ENCODE peak calls at places on chromosomes 12 and 14, in five cellular contexts. One of them, this sample, is unnamed.

GRCh38 chr12:54220567-54220966 is 31.8 kb upstream of the SMUG1 start:
- DNase-seq in iris pigment epithelial cell: no peak
- DNase-seq in fibroblast of lung: no peak
- DNase-seq in tibial artery: no peak
- DNase-seq in HEK293T: no peak
- DNase-seq in this sample: no peak

GRCh38 chr14:81055971-81056370 is 100.5 kb downstream of the TSHR start:
- DNase-seq in HEK293T: no peak
- DNase-seq in tibial artery: no peak
- DNase-seq in fibroblast of lung: no peak
- DNase-seq in iris pigment epithelial cell: no peak
- DNase-seq in this sample: no peak

GRCh38 chr14:91681893-91682563 is 49.9 kb downstream of the CATSPERB start:
- DNase-seq in fibroblast of lung: no peak
- DNase-seq in tibial artery: no peak
- DNase-seq in HEK293T: no peak
- DNase-seq in iris pigment epithelial cell: no peak
- DNase-seq in this sample: no peak

GRCh38 chr14:95315579-95315978 is 4.1 kb downstream of the CLMN start:
- DNase-seq in HEK293T: no peak
- DNase-seq in iris pigment epithelial cell: no peak
- DNase-seq in fibroblast of lung: no peak
- DNase-seq in tibial artery: no peak
- DNase-seq in this sample: no peak

GRCh38 chr12:49200882-49201594 is 12.2 kb upstream of the TUBA1A start:
- DNase-seq in tibial artery: no peak
- DNase-seq in iris pigment epithelial cell: peak; percentile 92
- DNase-seq in HEK293T: no peak
- DNase-seq in fibroblast of lung: peak; percentile 88
- DNase-seq in this sample: peak; percentile 82

GRCh38 chr14:22140623-22141022 is 448.4 kb downstream of the DAD1 start:
- DNase-seq in iris pigment epithelial cell: no peak
- DNase-seq in fibroblast of lung: no peak
- DNase-seq in tibial artery: no peak
- DNase-seq in HEK293T: no peak
- DNase-seq in this sample: no peak

GRCh38 chr14:50740858-50741257 is 72.8 kb upstream of the SAV1 start:
- DNase-seq in fibroblast of lung: peak; percentile 19
- DNase-seq in tibial artery: no peak
- DNase-seq in HEK293T: no peak
- DNase-seq in iris pigment epithelial cell: peak; percentile 49
- DNase-seq in this sample: no peak

GRCh38 chr14:28707814-28708213 is 58.8 kb upstream of the FOXG1 start:
- DNase-seq in iris pigment epithelial cell: peak; percentile 88
- DNase-seq in HEK293T: no peak
- DNase-seq in tibial artery: no peak
- DNase-seq in fibroblast of lung: peak; percentile 93
- DNase-seq in this sample: no peak

GRCh38 chr14:63435204-63435603 is 108.0 kb downstream of the PPP2R5E start:
- DNase-seq in tibial artery: no peak
- DNase-seq in HEK293T: no peak
- DNase-seq in fibroblast of lung: no peak
- DNase-seq in iris pigment epithelial cell: no peak
- DNase-seq in this sample: no peak

GRCh38 chr14:58871972-58872530 is 234.3 kb downstream of the DACT1 start:
- DNase-seq in fibroblast of lung: peak; percentile 39
- DNase-seq in iris pigment epithelial cell: peak; percentile 67
- DNase-seq in HEK293T: no peak
- DNase-seq in tibial artery: no peak
- DNase-seq in this sample: no peak

GRCh38 chr12:2641761-2642160 is 153.0 kb upstream of the FKBP4 start:
- DNase-seq in HEK293T: no peak
- DNase-seq in fibroblast of lung: no peak
- DNase-seq in iris pigment epithelial cell: no peak
- DNase-seq in tibial artery: peak; percentile 5
- DNase-seq in this sample: no peak

GRCh38 chr14:36069535-36069900 is 107.0 kb downstream of the PTCSC3 start:
- DNase-seq in iris pigment epithelial cell: peak; percentile 38
- DNase-seq in fibroblast of lung: peak; percentile 55
- DNase-seq in tibial artery: no peak
- DNase-seq in HEK293T: peak; percentile 73
- DNase-seq in this sample: peak; percentile 35

GRCh38 chr12:116920939-116921338 is 10.2 kb downstream of the FBXW8 start:
- DNase-seq in HEK293T: no peak
- DNase-seq in tibial artery: no peak
- DNase-seq in fibroblast of lung: no peak
- DNase-seq in iris pigment epithelial cell: no peak
- DNase-seq in this sample: no peak

GRCh38 chr12:66189476-66189823 is 436 bp downstream of the IRAK3 start:
- DNase-seq in fibroblast of lung: no peak
- DNase-seq in tibial artery: no peak
- DNase-seq in HEK293T: no peak
- DNase-seq in iris pigment epithelial cell: no peak
- DNase-seq in this sample: no peak

GRCh38 chr14:64232095-64232830 is 61.9 kb downstream of the ESR2 start:
- DNase-seq in fibroblast of lung: peak; percentile 92
- DNase-seq in iris pigment epithelial cell: peak; percentile 92
- DNase-seq in HEK293T: no peak
- DNase-seq in tibial artery: no peak
- DNase-seq in this sample: no peak

GRCh38 chr14:49427117-49427516 is 159.1 kb downstream of the RPS29 start:
- DNase-seq in iris pigment epithelial cell: no peak
- DNase-seq in tibial artery: no peak
- DNase-seq in HEK293T: no peak
- DNase-seq in fibroblast of lung: no peak
- DNase-seq in this sample: no peak

GRCh38 chr12:88420460-88420859 is 159.8 kb downstream of the KITLG start:
- DNase-seq in fibroblast of lung: peak; percentile 90
- DNase-seq in tibial artery: no peak
- DNase-seq in iris pigment epithelial cell: peak; percentile 91
- DNase-seq in HEK293T: no peak
- DNase-seq in this sample: peak; percentile 74

GRCh38 chr12:18250313-18250916 is 10.9 kb upstream of the PIK3C2G start:
- DNase-seq in tibial artery: no peak
- DNase-seq in iris pigment epithelial cell: peak; percentile 71
- DNase-seq in HEK293T: peak; percentile 37
- DNase-seq in fibroblast of lung: peak; percentile 60
- DNase-seq in this sample: peak; percentile 56

GRCh38 chr14:99389171-99389826 is 91.4 kb downstream of the SETD3 start:
- DNase-seq in fibroblast of lung: peak; percentile 21
- DNase-seq in iris pigment epithelial cell: peak; percentile 37
- DNase-seq in tibial artery: no peak
- DNase-seq in HEK293T: peak; percentile 76
- DNase-seq in this sample: peak; percentile 61

GRCh38 chr12:101854747-101855146 is 22.6 kb upstream of the DRAM1 start:
- DNase-seq in iris pigment epithelial cell: no peak
- DNase-seq in tibial artery: no peak
- DNase-seq in fibroblast of lung: no peak
- DNase-seq in HEK293T: no peak
- DNase-seq in this sample: no peak

GRCh38 chr12:2824541-2824940 is 10.3 kb downstream of the NRIP2 start:
- DNase-seq in iris pigment epithelial cell: peak; percentile 39
- DNase-seq in tibial artery: no peak
- DNase-seq in HEK293T: no peak
- DNase-seq in fibroblast of lung: peak; percentile 70
- DNase-seq in this sample: no peak

GRCh38 chr14:77372304-77372841 is 4.5 kb downstream of the TMED8 start:
- DNase-seq in fibroblast of lung: peak; percentile 86
- DNase-seq in iris pigment epithelial cell: peak; percentile 79
- DNase-seq in tibial artery: no peak
- DNase-seq in HEK293T: no peak
- DNase-seq in this sample: peak; percentile 50

GRCh38 chr14:89237923-89238529 is 179.0 kb downstream of the FOXN3 start:
- DNase-seq in iris pigment epithelial cell: peak; percentile 26
- DNase-seq in tibial artery: no peak
- DNase-seq in fibroblast of lung: no peak
- DNase-seq in HEK293T: peak; percentile 13
- DNase-seq in this sample: no peak

GRCh38 chr12:5964913-5965900 is 20.1 kb upstream of the ANO2 start:
- DNase-seq in tibial artery: no peak
- DNase-seq in iris pigment epithelial cell: no peak
- DNase-seq in fibroblast of lung: no peak
- DNase-seq in HEK293T: no peak
- DNase-seq in this sample: no peak

GRCh38 chr14:105117710-105118385 is 50.7 kb downstream of the JAG2 start:
- DNase-seq in HEK293T: no peak
- DNase-seq in fibroblast of lung: no peak
- DNase-seq in iris pigment epithelial cell: no peak
- DNase-seq in tibial artery: no peak
- DNase-seq in this sample: no peak

GRCh38 chr14:72710212-72710611 is 183.7 kb downstream of the DPF3 start:
- DNase-seq in fibroblast of lung: no peak
- DNase-seq in iris pigment epithelial cell: no peak
- DNase-seq in tibial artery: no peak
- DNase-seq in HEK293T: no peak
- DNase-seq in this sample: no peak

GRCh38 chr12:65496617-65497016 is 218.1 kb downstream of the MSRB3 start:
- DNase-seq in tibial artery: no peak
- DNase-seq in fibroblast of lung: no peak
- DNase-seq in HEK293T: no peak
- DNase-seq in iris pigment epithelial cell: peak; percentile 78
- DNase-seq in this sample: no peak

GRCh38 chr12:14913381-14913781 is 25.0 kb downstream of the ERP27 start:
- DNase-seq in tibial artery: peak; percentile 31
- DNase-seq in HEK293T: no peak
- DNase-seq in iris pigment epithelial cell: no peak
- DNase-seq in fibroblast of lung: peak; percentile 19
- DNase-seq in this sample: peak; percentile 77

GRCh38 chr12:102444093-102444492 is 36.3 kb downstream of the IGF1 start:
- DNase-seq in iris pigment epithelial cell: no peak
- DNase-seq in HEK293T: no peak
- DNase-seq in fibroblast of lung: no peak
- DNase-seq in tibial artery: no peak
- DNase-seq in this sample: no peak

GRCh38 chr12:117042171-117042809 is 56.9 kb downstream of the TESC start:
- DNase-seq in HEK293T: no peak
- DNase-seq in fibroblast of lung: peak; percentile 15
- DNase-seq in iris pigment epithelial cell: peak; percentile 23
- DNase-seq in tibial artery: no peak
- DNase-seq in this sample: no peak

GRCh38 chr12:55965941-55966407 is at the start of gene PMEL:
- DNase-seq in fibroblast of lung: no peak
- DNase-seq in tibial artery: no peak
- DNase-seq in HEK293T: no peak
- DNase-seq in iris pigment epithelial cell: peak; percentile 10
- DNase-seq in this sample: peak; percentile 40

GRCh38 chr14:104135121-104135903 is 3.1 kb upstream of the KIF26A start:
- DNase-seq in iris pigment epithelial cell: peak; percentile 34
- DNase-seq in HEK293T: peak; percentile 57
- DNase-seq in tibial artery: no peak
- DNase-seq in fibroblast of lung: peak; percentile 6
- DNase-seq in this sample: peak; percentile 47